ENCODE peak calls at places on chromosomes 6 and 20, in seven cellular contexts. P is amygdala; A is HCEC 1CT; T is effector memory CD4-positive, alpha-beta T cell; Z is tibial nerve; N is globus pallidus; S is T-helper 2 cell. M is an unnamed sample.

GRCh38 chr20:17952692-17953684 is 15.6 kb downstream of the SNX5 start:
- DNase-seq in A (no peak), Z (no peak), S (no peak), N (no peak), P (no peak), T (no peak), M (no peak)

GRCh38 chr6:145626857-145627256 is 108.5 kb downstream of the EPM2A start:
- DNase-seq in N (no peak), P (no peak), T (no peak), S (no peak), Z (no peak), A (no peak), M (no peak)

GRCh38 chr6:170524188-170524535 is 28.9 kb downstream of the PSMB1 start:
- DNase-seq in S (no peak), T (no peak), A (no peak), Z (no peak), N (no peak), P (no peak), M (no peak)

GRCh38 chr20:43752561-43753301 is 25.9 kb upstream of the GTSF1L start:
- DNase-seq in S (peak), P (no peak), Z (no peak), N (no peak), A (peak), T (no peak), M (no peak)

GRCh38 chr20:3890410-3890751 is 1.2 kb downstream of the PANK2 start:
- DNase-seq in T (no peak), S (peak), A (peak), N (no peak), Z (no peak), P (no peak), M (no peak)

GRCh38 chr20:1509237-1509636 is 18.0 kb upstream of the SIRPB2 start:
- DNase-seq in Z (no peak), S (peak), T (no peak), A (no peak), P (no peak), N (no peak), M (no peak)

GRCh38 chr20:61537721-61538480 is 285.8 kb downstream of the CDH4 start:
- DNase-seq in A (no peak), Z (no peak), P (no peak), N (no peak), S (no peak), T (no peak), M (no peak)

GRCh38 chr6:139374357-139375238 is at the start of gene CITED2:
- DNase-seq in N (peak), A (peak), T (peak), S (peak), Z (peak), P (peak), M (peak)

GRCh38 chr6:150638765-150639164 is 39.1 kb downstream of the PLEKHG1 start:
- DNase-seq in A (no peak), P (no peak), Z (no peak), T (no peak), S (no peak), N (no peak), M (no peak)

GRCh38 chr6:48061630-48062029 is 49.4 kb downstream of the PTCHD4 start:
- DNase-seq in T (no peak), A (peak), S (no peak), Z (no peak), P (no peak), N (no peak), M (no peak)

GRCh38 chr20:47230811-47231256 is 125.7 kb downstream of the ZMYND8 start:
- DNase-seq in A (no peak), Z (no peak), T (no peak), S (no peak), N (no peak), P (no peak), M (no peak)

GRCh38 chr6:89375427-89375868 is 22.9 kb upstream of the UBE2J1 start:
- DNase-seq in A (no peak), N (no peak), T (peak), S (peak), P (no peak), Z (no peak), M (peak)

GRCh38 chr6:2492686-2493523 is 247.5 kb upstream of the GMDS start:
- DNase-seq in T (no peak), A (no peak), P (no peak), Z (no peak), N (no peak), S (no peak), M (no peak)

GRCh38 chr6:154509421-154510143 is 903 bp downstream of the CNKSR3 start:
- DNase-seq in T (no peak), N (no peak), S (peak), Z (no peak), A (peak), P (no peak), M (no peak)

GRCh38 chr20:59439243-59439642 is 138.8 kb downstream of the EDN3 start:
- DNase-seq in A (no peak), T (no peak), Z (no peak), N (no peak), S (no peak), P (no peak), M (no peak)

GRCh38 chr6:89281779-89282246 is 33.3 kb downstream of the GABRR2 start:
- DNase-seq in A (peak), S (peak), N (no peak), T (peak), Z (no peak), P (no peak), M (peak)

GRCh38 chr20:38167851-38168760 is 3.0 kb upstream of the TGM2 start:
- DNase-seq in Z (no peak), P (no peak), T (no peak), N (no peak), A (peak), S (no peak), M (no peak)

GRCh38 chr6:4673861-4674260 is 102.3 kb upstream of the CDYL start:
- DNase-seq in S (no peak), T (no peak), N (no peak), A (no peak), P (no peak), Z (no peak), M (no peak)

GRCh38 chr20:44580581-44581268 is 1.7 kb upstream of the PKIG start:
- DNase-seq in A (no peak), N (no peak), P (no peak), Z (no peak), T (no peak), S (no peak), M (no peak)

GRCh38 chr20:17614176-17614811 is 44.4 kb downstream of the DSTN start:
- DNase-seq in A (no peak), S (no peak), N (no peak), T (no peak), P (no peak), Z (no peak), M (no peak)

GRCh38 chr20:12047838-12048432 is 130.2 kb downstream of the BTBD3 start:
- DNase-seq in T (no peak), N (no peak), Z (no peak), P (no peak), S (no peak), A (peak), M (no peak)

GRCh38 chr20:10596726-10597125 is 77.1 kb downstream of the JAG1 start:
- DNase-seq in T (no peak), P (no peak), S (no peak), A (peak), Z (no peak), N (peak), M (no peak)

GRCh38 chr20:50215101-50215500 is 24.5 kb downstream of the CEBPB start:
- DNase-seq in Z (no peak), T (no peak), P (no peak), N (no peak), A (peak), S (no peak), M (no peak)

GRCh38 chr6:84748331-84748730 is 16.1 kb downstream of the TBX18 start:
- DNase-seq in A (no peak), P (no peak), T (no peak), N (no peak), S (no peak), Z (no peak), M (no peak)

GRCh38 chr20:11677445-11678235 is 240.1 kb upstream of the BTBD3 start:
- DNase-seq in T (no peak), P (no peak), N (no peak), A (no peak), S (no peak), Z (no peak), M (no peak)

GRCh38 chr20:859661-860294 is 26.3 kb downstream of the FAM110A start:
- DNase-seq in P (no peak), T (no peak), N (no peak), S (no peak), A (no peak), Z (no peak), M (no peak)

GRCh38 chr6:170087946-170088348 is 202.9 kb downstream of the DLL1 start:
- DNase-seq in Z (no peak), T (peak), A (no peak), P (no peak), S (peak), N (no peak), M (peak)

GRCh38 chr6:14441371-14441781 is 323.8 kb downstream of the CD83 start:
- DNase-seq in P (no peak), N (peak), A (no peak), S (no peak), Z (no peak), T (no peak), M (no peak)

GRCh38 chr20:24491043-24491756 is 21.8 kb downstream of the SYNDIG1 start:
- DNase-seq in T (no peak), Z (no peak), P (no peak), A (no peak), S (no peak), N (no peak), M (no peak)